ENCODE peak calls at places on chromosomes 3 and 15, in six cellular contexts. C is Peyer's patch, Q is lung, H is transverse colon, M is gastrocnemius medialis, I is tibial nerve. R is an unnamed sample. For H3K4me1, the result is how much of the 10 kb centered on the place peaks cover.

GRCh38 chr3:193507566-193507965 is 47.1 kb downstream of the ATP13A4 start:
- DNase-seq in C (no peak), Q (no peak), I (no peak), M (no peak), H (no peak), R (no peak)

GRCh38 chr3:194212869-194213320 is 76.9 kb downstream of the HES1 start:
- DNase-seq in I (no peak), Q (no peak), H (no peak), M (no peak), C (no peak), R (no peak)

GRCh38 chr3:10334042-10334441 is 13.1 kb upstream of the SEC13 start:
- DNase-seq in I (no peak), Q (no peak), C (no peak), M (no peak), H (no peak), R (no peak)

GRCh38 chr3:140022061-140022781 is 87.2 kb downstream of the CLSTN2 start:
- DNase-seq in I (no peak), Q (no peak), H (no peak), M (no peak), C (no peak), R (peak)

GRCh38 chr3:113043686-113044085 is 52.9 kb downstream of the GTPBP8 start:
- DNase-seq in M (no peak), H (no peak), I (no peak), Q (no peak), C (no peak), R (no peak)

GRCh38 chr3:155252535-155252934 is 40.9 kb downstream of the STRIT1 start:
- DNase-seq in H (no peak), Q (no peak), C (no peak), I (no peak), M (no peak), R (no peak)

GRCh38 chr15:56249080-56249479 is 5.4 kb upstream of the RFX7 start:
- DNase-seq in M (no peak), I (no peak), C (no peak), H (peak), Q (no peak), R (peak)

GRCh38 chr15:36501063-36501678 is 78.3 kb upstream of the CDIN1 start:
- DNase-seq in Q (no peak), I (peak), H (no peak), M (peak), C (no peak), R (peak)

GRCh38 chr15:92800013-92800412 is 100.1 kb upstream of the CHD2 start:
- DNase-seq in C (peak), M (no peak), I (no peak), H (no peak), Q (no peak), R (no peak)

GRCh38 chr3:184663756-184664155 is 48.1 kb downstream of the MAGEF1 start:
- DNase-seq in M (no peak), C (no peak), Q (no peak), H (no peak), I (no peak), R (no peak)

GRCh38 chr3:179852117-179852886 is 184.4 kb downstream of the PEX5L start:
- DNase-seq in H (no peak), Q (no peak), M (no peak), C (no peak), I (no peak), R (no peak)

GRCh38 chr15:69616558-69616957 is 163.9 kb downstream of the RPLP1 start:
- DNase-seq in C (no peak), M (no peak), I (no peak), Q (no peak), H (no peak), R (no peak)

GRCh38 chr15:45121706-45122417 is 7.7 kb downstream of the DUOXA2 start:
- DNase-seq in I (no peak), Q (no peak), H (no peak), M (no peak), C (no peak), R (no peak)

GRCh38 chr15:92803852-92804609 is 96.1 kb upstream of the CHD2 start:
- DNase-seq in M (peak), C (peak), H (peak), I (peak), Q (peak), R (peak)

GRCh38 chr3:55746808-55747413 is 259.8 kb upstream of the WNT5A start:
- DNase-seq in C (no peak), Q (no peak), H (no peak), I (no peak), M (no peak), R (no peak)

GRCh38 chr3:61278713-61279112 is 27.5 kb upstream of the FHIT start:
- DNase-seq in M (no peak), C (no peak), Q (no peak), H (no peak), I (no peak), R (no peak)

GRCh38 chr3:94336076-94336741 is 273.3 kb downstream of the NSUN3 start:
- DNase-seq in C (no peak), I (no peak), H (peak), M (no peak), Q (no peak), R (no peak)

GRCh38 chr15:81014446-81015093 is 13.8 kb downstream of the TLNRD1 start:
- DNase-seq in I (no peak), C (no peak), Q (no peak), M (no peak), H (no peak), R (no peak)

GRCh38 chr3:161266731-161267150 is 45.6 kb downstream of the NMD3 start:
- DNase-seq in C (no peak), M (no peak), Q (no peak), I (no peak), H (no peak), R (no peak)

GRCh38 chr3:69137412-69137811 is 15.0 kb upstream of the LMOD3 start:
- DNase-seq in I (no peak), M (no peak), H (no peak), Q (no peak), C (no peak), R (no peak)

GRCh38 chr3:126551066-126551838 is 7.5 kb downstream of the C3orf22 start:
- DNase-seq in H (peak), C (no peak), I (no peak), Q (no peak), M (no peak), R (peak)

GRCh38 chr3:25572919-25573385 is 91.8 kb downstream of the TOP2B start:
- DNase-seq in H (no peak), C (no peak), Q (no peak), I (no peak), M (no peak), R (no peak)

GRCh38 chr15:68725736-68726135 is 95.0 kb downstream of the ANP32A start:
- DNase-seq in Q (peak), H (peak), M (peak), I (peak), C (peak), R (no peak)

GRCh38 chr3:152779649-152780048 is 55.3 kb upstream of the P2RY1 start:
- DNase-seq in H (no peak), M (no peak), Q (no peak), C (no peak), I (no peak), R (no peak)

GRCh38 chr3:39183231-39184080 is 8.9 kb downstream of the XIRP1 start:
- DNase-seq in H (no peak), I (no peak), M (no peak), Q (no peak), C (peak), R (no peak)

DNA sequence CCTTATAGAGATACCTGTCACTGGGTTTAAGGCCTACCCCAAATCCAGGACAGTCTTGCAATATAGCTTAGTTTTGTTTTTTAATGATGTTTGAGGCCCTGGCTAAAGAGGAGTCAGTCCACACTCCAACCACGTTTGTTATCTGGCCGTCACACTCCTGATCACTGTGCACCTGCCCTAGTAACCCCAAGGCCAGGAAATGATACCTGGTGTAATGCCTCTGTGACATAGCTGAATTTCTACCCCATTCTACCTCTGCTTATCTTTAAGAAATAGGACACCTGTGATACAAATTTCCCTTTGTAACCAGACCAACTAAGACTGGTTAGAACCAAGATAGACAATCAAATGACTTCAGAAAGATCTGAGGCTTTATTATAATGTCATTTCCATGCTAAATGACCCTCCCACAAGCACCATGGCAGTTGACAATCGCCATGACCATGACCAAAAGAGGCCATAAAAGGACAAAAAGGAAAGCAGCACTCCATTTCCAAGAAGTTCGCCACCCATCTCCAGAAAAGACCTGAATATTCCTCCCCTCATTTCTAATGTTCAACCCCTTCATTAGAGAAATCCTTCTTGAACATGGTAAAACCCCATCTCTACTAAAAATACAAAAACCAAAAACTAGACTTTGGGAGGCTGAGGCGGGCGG is 4.8 kb upstream of the RTP3 start:
- DNase-seq in I (no peak), H (no peak), M (no peak), C (no peak), Q (no peak), R (no peak)
- H3K4me1 ChIP-seq in I (under half), H (under half), M (under half), C (under half), Q (under half), R (under half)

GRCh38 chr3:129614927-129615363 is 8.5 kb upstream of the PLXND1 start:
- DNase-seq in C (no peak), Q (no peak), I (no peak), M (no peak), H (peak), R (peak)

GRCh38 chr3:129616713-129617112 is 10.2 kb upstream of the PLXND1 start:
- DNase-seq in C (no peak), H (no peak), I (no peak), M (no peak), Q (no peak), R (peak)

GRCh38 chr3:129616291-129616690 is 9.8 kb upstream of the PLXND1 start:
- DNase-seq in Q (no peak), H (no peak), M (no peak), C (no peak), I (no peak), R (no peak)

GRCh38 chr3:129614435-129614834 is 8.0 kb upstream of the PLXND1 start:
- DNase-seq in H (no peak), I (no peak), C (no peak), M (no peak), Q (no peak), R (no peak)

GRCh38 chr3:129615751-129616281 is 9.3 kb upstream of the PLXND1 start:
- DNase-seq in C (no peak), H (no peak), I (no peak), M (no peak), Q (no peak), R (no peak)
- H3K4me1 ChIP-seq in C (under half), H (under half), I (under half), M (under half), Q (under half), R (under half)

GRCh38 chr3:27456554-27456953 is 27.6 kb downstream of the SLC4A7 start:
- DNase-seq in C (no peak), I (no peak), Q (no peak), H (no peak), M (no peak), R (no peak)
- H3K4me1 ChIP-seq in C (under half), I (under half), Q (under half), H (under half), M (under half), R (under half)

DNA sequence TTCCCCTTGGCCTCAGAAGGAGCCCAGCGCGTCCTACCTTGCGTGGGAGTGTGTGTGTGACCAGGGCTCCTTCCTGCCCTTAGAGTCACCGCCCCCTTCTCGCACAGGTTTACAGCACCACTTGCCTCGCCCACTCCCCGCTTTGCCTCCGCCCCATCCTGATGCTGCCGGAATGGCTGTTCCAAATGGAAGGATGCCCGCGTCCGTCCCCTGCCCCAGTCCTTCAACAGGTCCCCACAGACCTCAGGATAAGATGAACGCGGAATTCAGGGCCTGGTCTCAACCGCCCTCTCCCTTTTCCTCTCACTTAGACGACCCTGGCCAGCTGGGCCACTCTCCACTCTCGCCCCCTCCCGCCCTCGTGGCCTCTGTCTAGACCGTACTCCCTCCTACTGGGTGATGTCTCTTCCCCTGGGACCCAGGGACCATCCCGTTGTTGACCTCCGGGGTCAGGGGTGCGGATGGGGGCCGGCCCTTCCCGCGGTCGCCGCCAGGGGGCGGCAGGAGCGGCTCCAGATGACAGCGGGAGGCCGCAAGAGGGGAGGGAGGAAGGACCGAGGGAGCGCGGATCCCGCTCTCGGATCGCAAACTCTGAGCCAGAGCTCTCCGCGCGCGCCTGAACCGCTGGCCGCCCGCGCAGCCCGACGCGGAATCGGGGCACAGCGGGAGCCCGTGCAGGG is at the start of gene THSD4:
- DNase-seq in I (peak), C (peak), H (peak), M (peak), Q (peak), R (peak)
- H3K4me1 ChIP-seq in I (under half), C (under half), H (under half), M (under half), Q (under half), R (under half)

GRCh38 chr3:177642042-177642441 is 444.8 kb upstream of the TBL1XR1 start:
- DNase-seq in Q (no peak), C (no peak), I (no peak), H (no peak), M (no peak), R (no peak)
- H3K4me1 ChIP-seq in Q (under half), C (under half), I (under half), H (under half), M (under half), R (under half)

GRCh38 chr15:41517895-41518449 is 4.3 kb upstream of the LTK start:
- DNase-seq in H (no peak), I (no peak), M (no peak), Q (no peak), C (no peak), R (no peak)

GRCh38 chr15:41523097-41523496 is 9.5 kb upstream of the LTK start:
- DNase-seq in H (no peak), Q (no peak), I (no peak), C (no peak), M (no peak), R (no peak)

GRCh38 chr15:41521614-41522013 is 8.0 kb upstream of the LTK start:
- DNase-seq in M (no peak), C (no peak), I (no peak), Q (no peak), H (no peak), R (no peak)

DNA sequence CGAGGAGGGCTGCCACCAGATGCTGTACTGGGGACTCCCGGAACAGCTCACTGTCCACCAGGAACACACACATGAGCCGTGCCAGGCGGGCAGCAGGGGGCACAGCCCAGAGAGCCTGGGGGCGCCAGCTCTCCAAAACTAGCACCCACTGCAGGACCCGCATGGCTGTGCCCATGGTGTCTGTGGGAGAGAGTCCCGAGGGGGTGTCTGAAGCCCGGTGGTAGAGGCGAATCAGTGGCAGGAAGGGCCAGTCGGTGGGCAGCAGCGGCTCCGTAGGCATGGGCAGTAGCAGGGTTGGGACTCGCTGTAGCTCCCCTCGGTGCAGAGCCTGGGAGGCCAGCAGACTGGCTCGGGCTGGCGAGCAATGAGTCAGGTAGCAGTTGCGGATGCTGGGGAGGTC is 7.0 kb upstream of the LTK start:
- DNase-seq in C (no peak), I (no peak), H (no peak), M (no peak), Q (no peak), R (no peak)
- H3K4me1 ChIP-seq in C (under half), I (under half), H (under half), M (under half), Q (under half), R (under half)

GRCh38 chr3:53189276-53189675 is 28.3 kb downstream of the PRKCD start:
- DNase-seq in M (no peak), C (no peak), H (no peak), Q (no peak), I (no peak), R (no peak)
- H3K4me1 ChIP-seq in M (under half), C (under half), H (under half), Q (under half), I (under half), R (under half)

DNA sequence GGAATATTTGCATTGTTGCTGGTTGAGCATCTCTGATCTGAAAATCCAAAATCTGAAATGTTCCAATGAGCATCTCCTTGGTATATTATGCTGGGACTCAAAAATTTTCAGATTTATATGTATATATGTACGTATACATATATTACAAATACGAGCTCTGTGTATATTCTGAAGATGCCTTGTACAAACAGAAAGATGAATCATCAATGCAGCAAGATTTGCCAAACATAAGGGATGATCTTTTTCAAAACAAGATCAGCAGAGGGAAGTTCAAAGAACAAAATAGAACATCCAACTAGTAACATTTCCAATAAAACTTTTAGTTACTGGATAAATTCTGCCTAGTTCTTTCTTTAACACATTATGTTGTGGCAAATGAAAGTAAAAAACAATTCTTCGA is 42.5 kb downstream of the HERC1 start:
- DNase-seq in M (no peak), C (no peak), I (no peak), Q (no peak), H (no peak), R (no peak)
- H3K4me1 ChIP-seq in M (under half), C (under half), I (under half), Q (under half), H (under half), R (under half)

GRCh38 chr15:90988249-90988648 is 6.1 kb downstream of the PRC1 start:
- DNase-seq in C (no peak), I (no peak), Q (no peak), M (no peak), H (no peak), R (no peak)
- H3K4me1 ChIP-seq in C (under half), I (under half), Q (under half), M (under half), H (under half), R (under half)